ENCODE peak calls at places on chromosomes 16 and 17, in six cellular contexts. T is A549, M is GM12878, K is HepG2, Y is K562, W is endothelial cell of umbilical vein. Q is an unnamed sample.

GRCh38 chr17:38701504-38702165 is 3.4 kb upstream of the MLLT6 start:
- DNase-seq in W (peak; percentile 39), T (peak; percentile 55), M (peak; percentile 86), K (peak; percentile 49), Y (peak; percentile 48), Q (peak; percentile 79)

GRCh38 chr16:15607700-15608396 is 35.1 kb downstream of the MARF1 start:
- DNase-seq in K (peak; percentile 67), M (no peak), W (no peak), Y (no peak), T (no peak), Q (peak; percentile 29)

GRCh38 chr17:48520631-48521045 is 10.2 kb downstream of the HOXB1 start:
- DNase-seq in W (no peak), M (no peak), K (no peak), Y (no peak), T (peak; percentile 84), Q (no peak)

GRCh38 chr17:50882851-50883250 is 16.7 kb upstream of the TOB1 start:
- DNase-seq in Y (no peak), M (no peak), T (peak; percentile 65), W (no peak), K (no peak), Q (no peak)

GRCh38 chr16:2026461-2027023 is at the start of gene NHERF2:
- DNase-seq in K (no peak), Y (peak; percentile 86), T (no peak), W (no peak), M (no peak), Q (peak; percentile 46)

GRCh38 chr17:66567234-66568170 is 265.1 kb downstream of the PRKCA start:
- DNase-seq in M (peak; percentile 23), K (peak; percentile 73), W (peak; percentile 97), Y (peak; percentile 64), T (peak; percentile 87), Q (peak; percentile 73)

GRCh38 chr16:67773569-67774456 is 32.5 kb downstream of the RANBP10 start:
- DNase-seq in T (no peak), Y (peak; percentile 30), M (no peak), W (peak; percentile 82), K (peak; percentile 24), Q (no peak)

GRCh38 chr17:14813649-14814048 is 451.5 kb downstream of the PMP22 start:
- DNase-seq in M (no peak), K (peak; percentile 36), Y (peak; percentile 20), T (peak; percentile 52), W (no peak), Q (peak; percentile 40)

GRCh38 chr17:41965694-41966375 is 760 bp upstream of the CNP start:
- DNase-seq in M (no peak), T (peak; percentile 71), K (peak; percentile 88), W (no peak), Y (peak; percentile 81), Q (no peak)

GRCh38 chr17:22516861-22517636 is 824.7 kb downstream of the KCNJ18 start:
- DNase-seq in W (no peak), Y (no peak), K (no peak), M (no peak), T (no peak), Q (no peak)

GRCh38 chr17:56917559-56918296 is 3.9 kb upstream of the TRIM25 start:
- DNase-seq in W (no peak), M (no peak), T (no peak), Y (no peak), K (no peak), Q (no peak)

GRCh38 chr17:36665417-36665816 is 64.0 kb downstream of the MRM1 start:
- DNase-seq in T (peak; percentile 60), M (no peak), Y (no peak), K (no peak), W (no peak), Q (no peak)

GRCh38 chr17:6530324-6530920 is 25.9 kb downstream of the PITPNM3 start:
- DNase-seq in T (no peak), Y (no peak), M (no peak), K (no peak), W (no peak), Q (no peak)

GRCh38 chr16:26220894-26221293 is 529.1 kb downstream of the HS3ST4 start:
- DNase-seq in T (no peak), Y (no peak), K (no peak), M (no peak), W (no peak), Q (no peak)
- TF ChIP-seq MYC in T (no peak), Y (no peak), K (no peak), M (no peak), W (no peak), Q (no peak)

DNA sequence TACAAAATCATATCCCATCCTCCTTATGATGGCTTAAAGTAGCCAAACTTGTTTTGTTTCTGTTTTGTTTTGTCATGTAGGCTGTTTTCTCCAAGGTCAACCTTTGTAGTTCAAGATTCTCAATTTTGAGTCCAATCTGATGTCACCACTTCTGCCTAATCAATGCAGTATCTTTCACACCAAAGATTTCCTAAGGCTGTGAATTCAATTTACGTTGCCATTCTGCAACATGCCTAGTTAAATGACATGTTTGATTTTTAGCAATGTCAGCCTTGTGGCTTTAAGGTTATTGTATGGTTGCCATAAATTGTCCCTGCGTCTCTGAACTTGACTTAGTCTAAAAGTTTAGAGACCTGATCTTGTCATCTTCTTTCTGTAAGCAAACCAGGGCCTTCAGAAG is 20.4 kb downstream of the ZNF213 start:
- DNase-seq in M (no peak), T (no peak), Y (no peak), W (no peak), K (no peak), Q (no peak)
- H3K4me3 ChIP-seq in M (no peak overlapping the region), T (no peak overlapping the region), Y (no peak overlapping the region), W (no peak overlapping the region), K (no peak overlapping the region), Q (no peak overlapping the region)

GRCh38 chr16:50741808-50742520 is at the start of gene CYLD:
- DNase-seq in M (peak; percentile 95), T (peak; percentile 99), K (peak; percentile 99), W (peak; percentile 100), Y (peak; percentile 99), Q (peak; percentile 100)
- TF ChIP-seq POLR2A in M (peak; percentile 36), T (no peak), K (no peak), W (no peak), Y (no peak), Q (peak; percentile 25)

GRCh38 chr17:63942309-63942985 is 10.3 kb upstream of the CD79B start:
- DNase-seq in K (no peak), Y (no peak), M (no peak), T (no peak), W (no peak), Q (no peak)
- TF ChIP-seq MYC in K (no peak), Y (no peak), M (no peak), T (no peak), W (no peak), Q (no peak)

Q was measured in NB4.